ENCODE peak calls at places on chromosome 21, in eight cellular contexts. One of them, this sample, is unnamed.

GRCh38 chr21:46031484-46031883 is 49.9 kb downstream of the COL6A1 start:
- DNase-seq in C1 segment of cervical spinal cord: no peak
- DNase-seq in GM23338: no peak
- DNase-seq in cardiac fibroblast: no peak
- DNase-seq in SIG-M5: no peak
- DNase-seq in lower leg skin: no peak
- DNase-seq in sciatic nerve: no peak
- DNase-seq in stimulated activated CD4-positive, alpha-beta T cell treated with anti-CD3 and anti-CD28 coated beads, Interleukin-15, amount 100 ng/mL, for 48 hours: no peak
- DNase-seq in this sample: no peak

GRCh38 chr21:42256316-42256715 is 37.4 kb downstream of the ABCG1 start:
- DNase-seq in SIG-M5: no peak
- DNase-seq in lower leg skin: no peak
- DNase-seq in cardiac fibroblast: no peak
- DNase-seq in stimulated activated CD4-positive, alpha-beta T cell treated with anti-CD3 and anti-CD28 coated beads, Interleukin-15, amount 100 ng/mL, for 48 hours: no peak
- DNase-seq in sciatic nerve: no peak
- DNase-seq in GM23338: no peak
- DNase-seq in C1 segment of cervical spinal cord: no peak
- DNase-seq in this sample: no peak

GRCh38 chr21:42668193-42668592 is 14.8 kb downstream of the PDE9A start:
- DNase-seq in SIG-M5: no peak
- DNase-seq in cardiac fibroblast: no peak
- DNase-seq in stimulated activated CD4-positive, alpha-beta T cell treated with anti-CD3 and anti-CD28 coated beads, Interleukin-15, amount 100 ng/mL, for 48 hours: no peak
- DNase-seq in C1 segment of cervical spinal cord: no peak
- DNase-seq in sciatic nerve: no peak
- DNase-seq in lower leg skin: no peak
- DNase-seq in GM23338: no peak
- DNase-seq in this sample: no peak

GRCh38 chr21:29423521-29423920 is 124.8 kb downstream of the BACH1 start:
- DNase-seq in C1 segment of cervical spinal cord: no peak
- DNase-seq in SIG-M5: no peak
- DNase-seq in stimulated activated CD4-positive, alpha-beta T cell treated with anti-CD3 and anti-CD28 coated beads, Interleukin-15, amount 100 ng/mL, for 48 hours: no peak
- DNase-seq in cardiac fibroblast: no peak
- DNase-seq in GM23338: no peak
- DNase-seq in lower leg skin: no peak
- DNase-seq in sciatic nerve: no peak
- DNase-seq in this sample: no peak

GRCh38 chr21:46368533-46369285 is 44.8 kb downstream of the PCNT start:
- DNase-seq in cardiac fibroblast: no peak
- DNase-seq in C1 segment of cervical spinal cord: no peak
- DNase-seq in lower leg skin: no peak
- DNase-seq in stimulated activated CD4-positive, alpha-beta T cell treated with anti-CD3 and anti-CD28 coated beads, Interleukin-15, amount 100 ng/mL, for 48 hours: peak
- DNase-seq in GM23338: no peak
- DNase-seq in SIG-M5: no peak
- DNase-seq in sciatic nerve: no peak
- DNase-seq in this sample: no peak

GRCh38 chr21:38303300-38303699 is 46.5 kb downstream of the KCNJ15 start:
- DNase-seq in GM23338: no peak
- DNase-seq in C1 segment of cervical spinal cord: no peak
- DNase-seq in cardiac fibroblast: peak
- DNase-seq in lower leg skin: peak
- DNase-seq in SIG-M5: no peak
- DNase-seq in sciatic nerve: no peak
- DNase-seq in stimulated activated CD4-positive, alpha-beta T cell treated with anti-CD3 and anti-CD28 coated beads, Interleukin-15, amount 100 ng/mL, for 48 hours: no peak
- DNase-seq in this sample: no peak

GRCh38 chr21:17925000-17925610 is 105.9 kb upstream of the C21orf91 start:
- DNase-seq in GM23338: peak
- DNase-seq in SIG-M5: no peak
- DNase-seq in sciatic nerve: no peak
- DNase-seq in C1 segment of cervical spinal cord: peak
- DNase-seq in cardiac fibroblast: peak
- DNase-seq in stimulated activated CD4-positive, alpha-beta T cell treated with anti-CD3 and anti-CD28 coated beads, Interleukin-15, amount 100 ng/mL, for 48 hours: peak
- DNase-seq in lower leg skin: peak
- DNase-seq in this sample: no peak

GRCh38 chr21:41823906-41824305 is 55.2 kb downstream of the PRDM15 start:
- DNase-seq in cardiac fibroblast: no peak
- DNase-seq in sciatic nerve: peak
- DNase-seq in C1 segment of cervical spinal cord: no peak
- DNase-seq in stimulated activated CD4-positive, alpha-beta T cell treated with anti-CD3 and anti-CD28 coated beads, Interleukin-15, amount 100 ng/mL, for 48 hours: no peak
- DNase-seq in lower leg skin: peak
- DNase-seq in GM23338: no peak
- DNase-seq in SIG-M5: no peak
- DNase-seq in this sample: no peak

GRCh38 chr21:39224930-39225329 is 41.7 kb upstream of the PSMG1 start:
- DNase-seq in C1 segment of cervical spinal cord: no peak
- DNase-seq in SIG-M5: no peak
- DNase-seq in stimulated activated CD4-positive, alpha-beta T cell treated with anti-CD3 and anti-CD28 coated beads, Interleukin-15, amount 100 ng/mL, for 48 hours: no peak
- DNase-seq in cardiac fibroblast: no peak
- DNase-seq in GM23338: no peak
- DNase-seq in lower leg skin: no peak
- DNase-seq in sciatic nerve: no peak
- DNase-seq in this sample: no peak

GRCh38 chr21:42973309-42973990 is 912 bp upstream of the PKNOX1 start:
- DNase-seq in C1 segment of cervical spinal cord: peak
- DNase-seq in stimulated activated CD4-positive, alpha-beta T cell treated with anti-CD3 and anti-CD28 coated beads, Interleukin-15, amount 100 ng/mL, for 48 hours: no peak
- DNase-seq in sciatic nerve: peak
- DNase-seq in GM23338: no peak
- DNase-seq in cardiac fibroblast: no peak
- DNase-seq in lower leg skin: no peak
- DNase-seq in SIG-M5: no peak
- DNase-seq in this sample: peak

GRCh38 chr21:28177008-28177603 is 815.6 kb downstream of the LTN1 start:
- DNase-seq in SIG-M5: no peak
- DNase-seq in stimulated activated CD4-positive, alpha-beta T cell treated with anti-CD3 and anti-CD28 coated beads, Interleukin-15, amount 100 ng/mL, for 48 hours: no peak
- DNase-seq in GM23338: no peak
- DNase-seq in C1 segment of cervical spinal cord: no peak
- DNase-seq in sciatic nerve: no peak
- DNase-seq in lower leg skin: no peak
- DNase-seq in cardiac fibroblast: no peak
- DNase-seq in this sample: peak

GRCh38 chr21:20999567-21000169 is 1.5 kb downstream of the NCAM2 start:
- DNase-seq in GM23338: peak
- DNase-seq in stimulated activated CD4-positive, alpha-beta T cell treated with anti-CD3 and anti-CD28 coated beads, Interleukin-15, amount 100 ng/mL, for 48 hours: no peak
- DNase-seq in C1 segment of cervical spinal cord: peak
- DNase-seq in lower leg skin: no peak
- DNase-seq in cardiac fibroblast: peak
- DNase-seq in sciatic nerve: peak
- DNase-seq in SIG-M5: no peak
- DNase-seq in this sample: no peak

GRCh38 chr21:42590431-42591131 is 62.8 kb upstream of the PDE9A start:
- DNase-seq in lower leg skin: peak
- DNase-seq in SIG-M5: no peak
- DNase-seq in cardiac fibroblast: no peak
- DNase-seq in stimulated activated CD4-positive, alpha-beta T cell treated with anti-CD3 and anti-CD28 coated beads, Interleukin-15, amount 100 ng/mL, for 48 hours: no peak
- DNase-seq in sciatic nerve: no peak
- DNase-seq in GM23338: no peak
- DNase-seq in C1 segment of cervical spinal cord: no peak
- DNase-seq in this sample: no peak

GRCh38 chr21:17512245-17513213 is at the start of gene CXADR:
- DNase-seq in cardiac fibroblast: no peak
- DNase-seq in lower leg skin: peak
- DNase-seq in sciatic nerve: peak
- DNase-seq in stimulated activated CD4-positive, alpha-beta T cell treated with anti-CD3 and anti-CD28 coated beads, Interleukin-15, amount 100 ng/mL, for 48 hours: peak
- DNase-seq in C1 segment of cervical spinal cord: peak
- DNase-seq in GM23338: peak
- DNase-seq in SIG-M5: no peak
- DNase-seq in this sample: peak

GRCh38 chr21:27796106-27796505 is 829.2 kb upstream of the ADAMTS5 start:
- DNase-seq in C1 segment of cervical spinal cord: no peak
- DNase-seq in stimulated activated CD4-positive, alpha-beta T cell treated with anti-CD3 and anti-CD28 coated beads, Interleukin-15, amount 100 ng/mL, for 48 hours: no peak
- DNase-seq in sciatic nerve: no peak
- DNase-seq in SIG-M5: no peak
- DNase-seq in lower leg skin: no peak
- DNase-seq in cardiac fibroblast: peak
- DNase-seq in GM23338: peak
- DNase-seq in this sample: no peak

GRCh38 chr21:21997390-21998333 is 999.5 kb downstream of the NCAM2 start:
- DNase-seq in C1 segment of cervical spinal cord: no peak
- DNase-seq in sciatic nerve: no peak
- DNase-seq in stimulated activated CD4-positive, alpha-beta T cell treated with anti-CD3 and anti-CD28 coated beads, Interleukin-15, amount 100 ng/mL, for 48 hours: no peak
- DNase-seq in SIG-M5: no peak
- DNase-seq in lower leg skin: no peak
- DNase-seq in GM23338: peak
- DNase-seq in cardiac fibroblast: no peak
- DNase-seq in this sample: no peak

GRCh38 chr21:38467911-38468310 is 30.4 kb downstream of the ERG start:
- DNase-seq in GM23338: peak
- DNase-seq in stimulated activated CD4-positive, alpha-beta T cell treated with anti-CD3 and anti-CD28 coated beads, Interleukin-15, amount 100 ng/mL, for 48 hours: no peak
- DNase-seq in sciatic nerve: no peak
- DNase-seq in lower leg skin: no peak
- DNase-seq in SIG-M5: no peak
- DNase-seq in cardiac fibroblast: no peak
- DNase-seq in C1 segment of cervical spinal cord: no peak
- DNase-seq in this sample: no peak

GRCh38 chr21:23955130-23955873 is 1652.0 kb downstream of the MRPL39 start:
- DNase-seq in C1 segment of cervical spinal cord: no peak
- DNase-seq in stimulated activated CD4-positive, alpha-beta T cell treated with anti-CD3 and anti-CD28 coated beads, Interleukin-15, amount 100 ng/mL, for 48 hours: no peak
- DNase-seq in SIG-M5: no peak
- DNase-seq in lower leg skin: no peak
- DNase-seq in cardiac fibroblast: no peak
- DNase-seq in GM23338: no peak
- DNase-seq in sciatic nerve: no peak
- DNase-seq in this sample: no peak

GRCh38 chr21:15826147-15826780 is 96.5 kb downstream of the USP25 start:
- DNase-seq in stimulated activated CD4-positive, alpha-beta T cell treated with anti-CD3 and anti-CD28 coated beads, Interleukin-15, amount 100 ng/mL, for 48 hours: no peak
- DNase-seq in cardiac fibroblast: peak
- DNase-seq in sciatic nerve: no peak
- DNase-seq in C1 segment of cervical spinal cord: no peak
- DNase-seq in GM23338: peak
- DNase-seq in lower leg skin: no peak
- DNase-seq in SIG-M5: no peak
- DNase-seq in this sample: no peak

GRCh38 chr21:26659181-26659580 is 86.1 kb upstream of the CYYR1 start:
- DNase-seq in C1 segment of cervical spinal cord: no peak
- DNase-seq in stimulated activated CD4-positive, alpha-beta T cell treated with anti-CD3 and anti-CD28 coated beads, Interleukin-15, amount 100 ng/mL, for 48 hours: no peak
- DNase-seq in SIG-M5: no peak
- DNase-seq in lower leg skin: no peak
- DNase-seq in GM23338: no peak
- DNase-seq in cardiac fibroblast: no peak
- DNase-seq in sciatic nerve: no peak
- DNase-seq in this sample: no peak

GRCh38 chr21:44345495-44345894 is 6.3 kb upstream of the CFAP410 start:
- DNase-seq in cardiac fibroblast: no peak
- DNase-seq in lower leg skin: no peak
- DNase-seq in C1 segment of cervical spinal cord: no peak
- DNase-seq in SIG-M5: no peak
- DNase-seq in stimulated activated CD4-positive, alpha-beta T cell treated with anti-CD3 and anti-CD28 coated beads, Interleukin-15, amount 100 ng/mL, for 48 hours: no peak
- DNase-seq in GM23338: no peak
- DNase-seq in sciatic nerve: peak
- DNase-seq in this sample: no peak

GRCh38 chr21:45979141-45979631 is 2.4 kb upstream of the COL6A1 start:
- DNase-seq in SIG-M5: no peak
- DNase-seq in stimulated activated CD4-positive, alpha-beta T cell treated with anti-CD3 and anti-CD28 coated beads, Interleukin-15, amount 100 ng/mL, for 48 hours: no peak
- DNase-seq in sciatic nerve: peak
- DNase-seq in C1 segment of cervical spinal cord: no peak
- DNase-seq in lower leg skin: peak
- DNase-seq in GM23338: no peak
- DNase-seq in cardiac fibroblast: no peak
- DNase-seq in this sample: no peak

GRCh38 chr21:38080888-38081287 is 164.6 kb upstream of the KCNJ6 start:
- DNase-seq in GM23338: no peak
- DNase-seq in C1 segment of cervical spinal cord: no peak
- DNase-seq in stimulated activated CD4-positive, alpha-beta T cell treated with anti-CD3 and anti-CD28 coated beads, Interleukin-15, amount 100 ng/mL, for 48 hours: no peak
- DNase-seq in sciatic nerve: no peak
- DNase-seq in SIG-M5: no peak
- DNase-seq in cardiac fibroblast: no peak
- DNase-seq in lower leg skin: no peak
- DNase-seq in this sample: no peak

GRCh38 chr21:43740497-43741156 is 21.7 kb downstream of the PDXK start:
- DNase-seq in sciatic nerve: no peak
- DNase-seq in GM23338: peak
- DNase-seq in cardiac fibroblast: peak
- DNase-seq in lower leg skin: no peak
- DNase-seq in SIG-M5: no peak
- DNase-seq in C1 segment of cervical spinal cord: peak
- DNase-seq in stimulated activated CD4-positive, alpha-beta T cell treated with anti-CD3 and anti-CD28 coated beads, Interleukin-15, amount 100 ng/mL, for 48 hours: no peak
- DNase-seq in this sample: peak

GRCh38 chr21:44965251-44966022 is 25.6 kb downstream of the SLX9 start:
- DNase-seq in stimulated activated CD4-positive, alpha-beta T cell treated with anti-CD3 and anti-CD28 coated beads, Interleukin-15, amount 100 ng/mL, for 48 hours: no peak
- DNase-seq in cardiac fibroblast: peak
- DNase-seq in SIG-M5: no peak
- DNase-seq in sciatic nerve: no peak
- DNase-seq in C1 segment of cervical spinal cord: no peak
- DNase-seq in GM23338: no peak
- DNase-seq in lower leg skin: no peak
- DNase-seq in this sample: no peak

GRCh38 chr21:42575111-42575510 is 61.5 kb downstream of the SLC37A1 start:
- DNase-seq in GM23338: no peak
- DNase-seq in sciatic nerve: no peak
- DNase-seq in C1 segment of cervical spinal cord: no peak
- DNase-seq in cardiac fibroblast: no peak
- DNase-seq in stimulated activated CD4-positive, alpha-beta T cell treated with anti-CD3 and anti-CD28 coated beads, Interleukin-15, amount 100 ng/mL, for 48 hours: no peak
- DNase-seq in lower leg skin: peak
- DNase-seq in SIG-M5: no peak
- DNase-seq in this sample: no peak

GRCh38 chr21:38334866-38335265 is 78.1 kb downstream of the KCNJ15 start:
- DNase-seq in stimulated activated CD4-positive, alpha-beta T cell treated with anti-CD3 and anti-CD28 coated beads, Interleukin-15, amount 100 ng/mL, for 48 hours: no peak
- DNase-seq in lower leg skin: peak
- DNase-seq in sciatic nerve: no peak
- DNase-seq in cardiac fibroblast: no peak
- DNase-seq in C1 segment of cervical spinal cord: no peak
- DNase-seq in GM23338: no peak
- DNase-seq in SIG-M5: no peak
- DNase-seq in this sample: no peak

GRCh38 chr21:36422279-36423098 is 37.3 kb downstream of the CHAF1B start:
- DNase-seq in stimulated activated CD4-positive, alpha-beta T cell treated with anti-CD3 and anti-CD28 coated beads, Interleukin-15, amount 100 ng/mL, for 48 hours: no peak
- DNase-seq in SIG-M5: no peak
- DNase-seq in cardiac fibroblast: peak
- DNase-seq in C1 segment of cervical spinal cord: no peak
- DNase-seq in lower leg skin: no peak
- DNase-seq in sciatic nerve: peak
- DNase-seq in GM23338: peak
- DNase-seq in this sample: no peak

GRCh38 chr21:45516671-45517151 is 25.5 kb downstream of the SLC19A1 start:
- DNase-seq in SIG-M5: no peak
- DNase-seq in GM23338: no peak
- DNase-seq in lower leg skin: no peak
- DNase-seq in C1 segment of cervical spinal cord: no peak
- DNase-seq in sciatic nerve: peak
- DNase-seq in stimulated activated CD4-positive, alpha-beta T cell treated with anti-CD3 and anti-CD28 coated beads, Interleukin-15, amount 100 ng/mL, for 48 hours: no peak
- DNase-seq in cardiac fibroblast: no peak
- DNase-seq in this sample: no peak

GRCh38 chr21:15793547-15794235 is 63.9 kb downstream of the USP25 start:
- DNase-seq in stimulated activated CD4-positive, alpha-beta T cell treated with anti-CD3 and anti-CD28 coated beads, Interleukin-15, amount 100 ng/mL, for 48 hours: no peak
- DNase-seq in C1 segment of cervical spinal cord: no peak
- DNase-seq in GM23338: no peak
- DNase-seq in sciatic nerve: no peak
- DNase-seq in cardiac fibroblast: peak
- DNase-seq in lower leg skin: no peak
- DNase-seq in SIG-M5: no peak
- DNase-seq in this sample: no peak

GRCh38 chr21:45889961-45890360 is 91.6 kb upstream of the COL6A1 start:
- DNase-seq in sciatic nerve: no peak
- DNase-seq in C1 segment of cervical spinal cord: no peak
- DNase-seq in lower leg skin: no peak
- DNase-seq in stimulated activated CD4-positive, alpha-beta T cell treated with anti-CD3 and anti-CD28 coated beads, Interleukin-15, amount 100 ng/mL, for 48 hours: no peak
- DNase-seq in GM23338: no peak
- DNase-seq in cardiac fibroblast: no peak
- DNase-seq in SIG-M5: no peak
- DNase-seq in this sample: peak